ENCODE peak calls at places on chromosome 9, in five cellular contexts. R is astrocyte of the spinal cord, H is NCI-H748 treated with DMSO at 0.1 percent for 48 hours, P is IMR-90, E is ACHN. W is an unnamed sample.

GRCh38 chr9:131635285-131635684 is 90.0 kb downstream of the PRRT1B start:
- DNase-seq in R (peak), H (no peak), P (peak), E (peak), W (peak)

GRCh38 chr9:91445135-91445534 is 21.5 kb upstream of the NFIL3 start:
- DNase-seq in R (no peak), H (no peak), P (no peak), E (no peak), W (no peak)

GRCh38 chr9:129415954-129416651 is 204.8 kb downstream of the C9orf50 start:
- DNase-seq in R (no peak), H (no peak), P (no peak), E (no peak), W (peak)

GRCh38 chr9:124629600-124629999 is 122.4 kb upstream of the NR5A1 start:
- DNase-seq in R (peak), H (no peak), P (peak), E (peak), W (no peak)

GRCh38 chr9:14238518-14238917 is 75.4 kb downstream of the NFIB start:
- DNase-seq in R (peak), H (no peak), P (peak), E (peak), W (peak)

GRCh38 chr9:13970018-13970417 is 343.9 kb downstream of the NFIB start:
- DNase-seq in R (no peak), H (no peak), P (no peak), E (no peak), W (peak)

GRCh38 chr9:137174722-137175293 is 3.0 kb upstream of the TMEM210 start:
- DNase-seq in R (no peak), H (no peak), P (no peak), E (no peak), W (no peak)

GRCh38 chr9:83382421-83382820 is 155.8 kb downstream of the FRMD3 start:
- DNase-seq in R (no peak), H (no peak), P (no peak), E (no peak), W (no peak)